ENCODE peak calls at places on chromosomes 13 and 19, in four cellular contexts. P is K562, N is HepG2, X is GM12878. T is an unnamed sample.

GRCh38 chr13:67416047-67416925 is 186.2 kb upstream of the PCDH9 start:
- DNase-seq in P (no peak), N (peak), X (no peak), T (peak)

GRCh38 chr13:113742000-113742441 is 17.0 kb upstream of the TMEM255B start:
- DNase-seq in P (peak), N (peak), X (no peak), T (peak)

GRCh38 chr19:30091856-30092255 is 149.8 kb downstream of the URI1 start:
- DNase-seq in P (no peak), N (no peak), X (no peak), T (no peak)

GRCh38 chr13:74889321-74889720 is 592.6 kb downstream of the TBC1D4 start:
- DNase-seq in P (no peak), N (no peak), X (no peak), T (no peak)

GRCh38 chr13:113245858-113246791 is 36.7 kb downstream of the CUL4A start:
- DNase-seq in P (peak), N (peak), X (no peak), T (no peak)

GRCh38 chr13:21638319-21639282 is 32.3 kb upstream of the FGF9 start:
- DNase-seq in P (peak), N (no peak), X (no peak), T (peak)

GRCh38 chr19:28288850-28289249 is 924.1 kb downstream of the UQCRFS1 start:
- DNase-seq in P (no peak), N (no peak), X (no peak), T (no peak)

GRCh38 chr19:17719730-17720486 is 628 bp downstream of the MAP1S start:
- DNase-seq in P (peak), N (no peak), X (no peak), T (peak)

GRCh38 chr19:49056101-49056901 is 1.2 kb downstream of the CGB7 start:
- DNase-seq in P (peak), N (peak), X (no peak), T (peak)

GRCh38 chr13:113407531-113408393 is 43.8 kb upstream of the GRTP1 start:
- DNase-seq in P (no peak), N (no peak), X (no peak), T (no peak)

GRCh38 chr13:34179481-34179880 is 361.5 kb downstream of the RFC3 start:
- DNase-seq in P (no peak), N (no peak), X (no peak), T (no peak)

GRCh38 chr13:31427151-31427867 is 227.5 kb downstream of the B3GLCT start:
- DNase-seq in P (no peak), N (no peak), X (no peak), T (no peak)

GRCh38 chr13:112771139-112771876 is 81.5 kb downstream of the ATP11A start:
- DNase-seq in P (no peak), N (no peak), X (no peak), T (no peak)

GRCh38 chr19:36160821-36161596 is 8.8 kb upstream of the COX7A1 start:
- DNase-seq in P (no peak), N (no peak), X (no peak), T (no peak)

GRCh38 chr13:105127732-105128131 is 1407.7 kb downstream of the EFNB2 start:
- DNase-seq in P (no peak), N (no peak), X (no peak), T (no peak)

GRCh38 chr19:17741456-17741855 is 9.8 kb upstream of the FCHO1 start:
- DNase-seq in P (no peak), N (no peak), X (no peak), T (no peak)

GRCh38 chr19:17192751-17193150 is 22.4 kb upstream of the USE1 start:
- DNase-seq in P (no peak), N (no peak), X (no peak), T (no peak)

GRCh38 chr13:57633141-57633949 is 1.8 kb downstream of the PCDH17 start:
- DNase-seq in P (no peak), N (no peak), X (no peak), T (peak)

GRCh38 chr13:43991773-43992201 is 112.1 kb downstream of the LACC1 start:
- DNase-seq in P (no peak), N (no peak), X (no peak), T (no peak)

GRCh38 chr19:28022506-28022905 is 1190.4 kb downstream of the UQCRFS1 start:
- DNase-seq in P (no peak), N (no peak), X (no peak), T (no peak)

GRCh38 chr13:48110930-48111721 is 16.2 kb upstream of the MED4 start:
- DNase-seq in P (no peak), N (peak), X (no peak), T (no peak)

GRCh38 chr19:1232652-1233360 is 5.0 kb downstream of the CBARP start:
- DNase-seq in P (no peak), N (no peak), X (no peak), T (no peak)

GRCh38 chr19:4454621-4454951 is 3.0 kb downstream of the UBXN6 start:
- DNase-seq in P (no peak), N (no peak), X (no peak), T (no peak)

GRCh38 chr13:111937763-111938375 is 129.1 kb upstream of the SOX1 start:
- DNase-seq in P (no peak), N (no peak), X (no peak), T (no peak)

DNA sequence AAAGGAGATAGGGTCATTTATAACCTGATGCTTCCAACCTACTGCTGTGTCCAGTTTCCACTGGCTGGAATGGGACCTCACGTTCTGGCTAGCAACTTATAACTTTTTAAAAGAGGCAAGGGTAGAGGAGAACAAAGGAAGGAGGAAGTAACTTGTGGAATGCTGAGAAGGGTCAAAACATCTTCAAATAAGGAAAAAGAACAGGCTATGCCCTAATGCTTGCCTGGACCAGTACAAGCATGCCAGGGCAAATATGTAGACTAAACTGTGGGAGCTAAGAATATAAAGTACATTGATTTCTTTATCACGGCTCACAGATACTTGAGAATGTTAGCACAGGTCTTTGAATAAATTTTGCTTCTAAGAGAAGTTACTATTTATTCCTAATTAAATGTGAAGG is 1.5 kb upstream of the ZNF561 start:
- DNase-seq in P (no peak), N (no peak), X (no peak), T (no peak)
- H3K4me3 ChIP-seq in P (no peak), N (no peak), X (peak), T (no peak)

DNA sequence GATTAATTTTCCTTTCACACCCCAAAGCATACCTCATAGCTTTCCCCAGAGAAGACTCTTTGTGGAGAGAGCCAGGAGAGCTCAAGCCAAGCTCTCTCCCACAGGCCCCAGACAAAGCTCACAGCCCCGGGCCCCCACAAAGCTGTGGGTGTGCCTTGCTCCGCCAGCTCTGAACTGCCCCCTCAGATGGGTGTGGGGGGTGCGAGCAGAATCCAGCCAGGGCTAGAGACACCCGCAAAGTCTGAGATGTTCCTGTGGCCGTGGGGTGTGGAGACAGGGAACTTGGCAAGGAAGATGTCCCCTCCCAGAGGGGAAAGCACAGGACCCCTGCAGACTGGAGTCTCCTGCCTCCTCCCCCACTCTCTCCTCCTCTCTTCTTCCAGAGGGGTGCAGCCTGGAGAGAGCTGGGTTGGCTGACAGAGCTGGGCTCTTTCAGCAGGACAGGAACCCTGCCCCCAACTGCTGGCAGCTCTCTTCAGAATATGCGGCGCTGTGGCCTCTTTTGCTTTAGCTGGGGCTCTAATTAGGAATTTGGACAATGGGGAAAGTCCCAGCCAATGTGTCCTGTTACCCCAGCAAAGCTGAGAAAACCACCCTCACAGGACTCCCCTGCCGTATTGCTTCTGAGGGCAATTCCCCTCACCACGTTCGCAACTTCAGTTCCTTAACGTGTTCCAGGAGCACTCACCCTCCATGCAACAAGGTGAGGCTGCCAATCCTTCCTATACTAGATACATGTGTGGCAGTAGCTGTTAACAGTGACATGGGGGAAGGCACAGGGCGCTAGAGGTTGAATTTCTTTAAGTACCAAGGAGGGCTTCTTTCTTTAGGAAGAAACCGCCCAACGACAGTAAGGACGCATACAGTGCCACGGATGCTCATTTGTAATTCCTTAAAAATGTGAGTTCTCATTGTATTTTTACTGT is 170.0 kb downstream of the COL4A1 start:
- DNase-seq in P (no peak), N (no peak), X (no peak), T (no peak)
- TF ChIP-seq FOXM1 in P (no peak), N (no peak), X (no peak), T (no peak)

DNA sequence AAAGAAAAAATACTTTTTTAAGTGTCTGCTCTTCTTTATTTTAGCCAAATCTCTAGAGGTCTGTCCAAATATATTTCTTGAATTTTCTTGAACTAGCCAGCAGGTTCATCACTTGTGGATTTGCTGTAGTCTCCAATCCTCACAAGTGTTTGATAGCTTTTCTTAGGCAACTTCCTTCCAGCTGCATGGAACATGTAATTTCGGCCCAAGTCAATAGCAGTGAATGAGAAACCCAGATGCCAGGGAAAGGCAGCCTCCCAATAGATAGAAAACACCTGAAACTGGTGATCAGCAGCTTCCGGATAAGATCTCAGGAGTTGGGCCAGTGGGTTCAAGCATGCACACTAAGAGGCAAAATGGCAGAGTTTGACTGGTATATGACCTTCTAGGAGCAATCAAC is 15.5 kb upstream of the RNASEH2B start:
- DNase-seq in P (no peak), N (no peak), X (no peak), T (no peak)
- H3K4me3 ChIP-seq in P (no peak), N (no peak), X (no peak), T (no peak)

GRCh38 chr13:40920826-40921225 is 98.3 kb downstream of the ELF1 start:
- DNase-seq in P (no peak), N (no peak), X (no peak), T (no peak)
- TF ChIP-seq FOXM1 in P (no peak), N (no peak), X (no peak), T (no peak)

DNA sequence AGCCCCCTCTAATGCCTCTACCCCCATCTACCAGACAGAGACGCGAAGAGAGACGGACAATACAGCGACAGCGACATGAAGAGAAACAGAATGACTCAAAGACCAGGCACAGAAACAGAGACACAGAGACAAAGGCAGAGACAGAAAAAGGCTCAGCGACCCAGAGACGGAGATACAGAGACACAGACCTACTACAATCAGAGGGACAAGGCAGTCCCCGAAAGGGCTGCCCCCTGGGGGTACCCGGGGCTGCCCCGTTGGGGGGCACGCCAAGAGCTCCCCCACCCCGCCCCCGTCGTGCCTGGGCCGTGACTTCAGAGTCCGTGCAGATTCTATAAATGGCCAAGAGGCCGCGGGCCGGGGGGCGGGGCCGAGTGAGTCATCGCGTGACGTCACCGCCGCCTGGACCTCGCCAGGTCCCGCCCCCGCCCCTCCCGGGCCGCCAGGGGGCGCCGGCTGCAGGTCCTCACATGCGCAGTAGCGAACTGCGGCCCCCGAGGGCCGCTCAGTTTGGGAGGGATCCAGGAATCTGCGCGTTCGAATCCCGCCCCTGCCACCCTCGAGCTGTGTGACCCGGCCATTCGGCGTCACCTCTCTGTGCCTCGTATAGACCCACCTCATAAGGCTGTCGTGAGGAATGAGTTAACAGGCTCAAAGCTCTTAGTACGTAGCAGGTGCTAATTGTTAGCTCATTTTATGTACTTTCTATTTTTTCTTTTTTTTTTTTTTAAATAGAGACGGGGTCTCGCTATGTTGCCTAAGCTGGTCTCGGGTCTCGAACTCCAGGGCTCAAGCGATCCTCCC is 2.7 kb upstream of the CNN1 start:
- DNase-seq in P (peak), N (peak), X (no peak), T (peak)
- H3K4me3 ChIP-seq in P (peak), N (peak), X (peak), T (peak)

GRCh38 chr19:3369337-3370213 is 3.2 kb downstream of the NFIC start:
- DNase-seq in P (no peak), N (no peak), X (no peak), T (no peak)
- TF ChIP-seq FOXM1 in P (no peak), N (no peak), X (no peak), T (no peak)

GRCh38 chr19:45215391-45216191 is 29.6 kb downstream of the EXOC3L2 start:
- DNase-seq in P (no peak), N (no peak), X (no peak), T (peak)
- H3K4me3 ChIP-seq in P (no peak), N (no peak), X (no peak), T (peak)

GRCh38 chr13:81172603-81173002 is 831.7 kb upstream of the SPRY2 start:
- DNase-seq in P (no peak), N (no peak), X (no peak), T (no peak)

DNA sequence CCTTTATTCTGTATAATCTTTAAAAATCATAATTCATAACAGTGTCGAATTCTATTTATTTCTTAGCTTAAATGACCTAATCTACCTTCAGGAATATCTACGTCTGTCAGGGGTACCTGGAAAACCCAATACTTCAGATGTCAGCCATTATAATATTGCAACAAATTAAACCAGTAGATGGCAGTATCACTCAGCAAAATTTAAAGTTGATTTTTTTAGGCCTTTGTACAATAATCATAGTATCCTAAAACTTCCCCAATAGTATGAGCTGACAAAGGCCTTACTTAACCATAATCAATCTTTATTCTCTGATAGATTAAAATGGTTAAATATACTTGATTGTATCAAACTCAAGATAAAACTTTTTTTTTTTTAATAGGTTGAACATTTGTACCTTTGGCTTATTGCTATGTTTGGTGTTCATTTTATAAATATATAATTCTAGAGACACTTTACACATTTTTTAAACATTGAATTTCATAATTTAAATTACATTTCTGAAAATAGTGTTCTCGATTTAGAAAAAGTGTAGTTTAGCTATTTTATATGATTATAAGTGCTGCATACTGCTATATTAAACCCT is 830.2 kb upstream of the SPRY2 start:
- DNase-seq in P (peak), N (peak), X (no peak), T (peak)
- TF ChIP-seq FOXM1 in P (no peak), N (no peak), X (no peak), T (no peak)

T was measured in SK-N-SH.